ENCODE peak calls at places on chromosomes 1 and 21, in seven cellular contexts. One of them, this sample, is unnamed.

GRCh38 chr1:242525360-242525722 is 844 bp upstream of the PLD5 start:
- DNase-seq in breast epithelium: no peak
- DNase-seq in body of pancreas: no peak
- DNase-seq in transverse colon: no peak
- DNase-seq in A549: no peak
- DNase-seq in suprapubic skin: no peak
- DNase-seq in tibial nerve: no peak
- DNase-seq in this sample: no peak

GRCh38 chr1:244140420-244140819 is 89.3 kb downstream of the ZBTB18 start:
- DNase-seq in tibial nerve: no peak
- DNase-seq in A549: no peak
- DNase-seq in body of pancreas: no peak
- DNase-seq in breast epithelium: no peak
- DNase-seq in suprapubic skin: no peak
- DNase-seq in transverse colon: no peak
- DNase-seq in this sample: no peak

GRCh38 chr1:6325482-6325881 is 64.6 kb upstream of the GPR153 start:
- DNase-seq in body of pancreas: no peak
- DNase-seq in breast epithelium: no peak
- DNase-seq in A549: no peak
- DNase-seq in transverse colon: no peak
- DNase-seq in suprapubic skin: no peak
- DNase-seq in tibial nerve: no peak
- DNase-seq in this sample: no peak

GRCh38 chr21:38948377-38948776 is 142.6 kb downstream of the ETS2 start:
- DNase-seq in tibial nerve: no peak
- DNase-seq in body of pancreas: no peak
- DNase-seq in breast epithelium: no peak
- DNase-seq in suprapubic skin: no peak
- DNase-seq in A549: no peak
- DNase-seq in transverse colon: no peak
- DNase-seq in this sample: no peak

GRCh38 chr1:201584510-201584991 is 45.6 kb downstream of the NAV1 start:
- DNase-seq in A549: no peak
- DNase-seq in transverse colon: peak
- DNase-seq in breast epithelium: no peak
- DNase-seq in tibial nerve: no peak
- DNase-seq in suprapubic skin: peak
- DNase-seq in body of pancreas: no peak
- DNase-seq in this sample: no peak

GRCh38 chr1:109626682-109627408 is 7.2 kb downstream of the AMPD2 start:
- DNase-seq in A549: no peak
- DNase-seq in transverse colon: no peak
- DNase-seq in suprapubic skin: no peak
- DNase-seq in breast epithelium: no peak
- DNase-seq in tibial nerve: peak
- DNase-seq in body of pancreas: no peak
- DNase-seq in this sample: no peak

GRCh38 chr1:59354754-59355337 is 58.0 kb downstream of the FGGY start:
- DNase-seq in suprapubic skin: no peak
- DNase-seq in transverse colon: no peak
- DNase-seq in tibial nerve: no peak
- DNase-seq in body of pancreas: no peak
- DNase-seq in A549: no peak
- DNase-seq in breast epithelium: no peak
- DNase-seq in this sample: no peak

GRCh38 chr1:234915923-234916675 is 212.5 kb downstream of the TOMM20 start:
- DNase-seq in body of pancreas: peak
- DNase-seq in A549: no peak
- DNase-seq in suprapubic skin: no peak
- DNase-seq in tibial nerve: no peak
- DNase-seq in breast epithelium: no peak
- DNase-seq in transverse colon: no peak
- DNase-seq in this sample: no peak

GRCh38 chr1:109193653-109194590 is 19.8 kb upstream of the SARS1 start:
- DNase-seq in suprapubic skin: no peak
- DNase-seq in body of pancreas: peak
- DNase-seq in tibial nerve: peak
- DNase-seq in breast epithelium: no peak
- DNase-seq in transverse colon: peak
- DNase-seq in A549: peak
- DNase-seq in this sample: peak

GRCh38 chr1:54027848-54028247 is 9.9 kb upstream of the LDLRAD1 start:
- DNase-seq in body of pancreas: peak
- DNase-seq in suprapubic skin: no peak
- DNase-seq in breast epithelium: no peak
- DNase-seq in transverse colon: no peak
- DNase-seq in A549: no peak
- DNase-seq in tibial nerve: no peak
- DNase-seq in this sample: no peak

GRCh38 chr1:240607006-240607405 is 4.9 kb downstream of the GREM2 start:
- DNase-seq in body of pancreas: no peak
- DNase-seq in A549: no peak
- DNase-seq in transverse colon: peak
- DNase-seq in suprapubic skin: no peak
- DNase-seq in breast epithelium: no peak
- DNase-seq in tibial nerve: no peak
- DNase-seq in this sample: no peak

GRCh38 chr1:83055391-83056170 is 943.4 kb downstream of the TTLL7 start:
- DNase-seq in body of pancreas: no peak
- DNase-seq in A549: no peak
- DNase-seq in transverse colon: no peak
- DNase-seq in breast epithelium: no peak
- DNase-seq in suprapubic skin: no peak
- DNase-seq in tibial nerve: no peak
- DNase-seq in this sample: no peak

GRCh38 chr1:84855168-84855567 is 37.8 kb downstream of the LPAR3 start:
- DNase-seq in body of pancreas: no peak
- DNase-seq in suprapubic skin: no peak
- DNase-seq in A549: no peak
- DNase-seq in transverse colon: no peak
- DNase-seq in tibial nerve: no peak
- DNase-seq in breast epithelium: no peak
- DNase-seq in this sample: no peak

DNA sequence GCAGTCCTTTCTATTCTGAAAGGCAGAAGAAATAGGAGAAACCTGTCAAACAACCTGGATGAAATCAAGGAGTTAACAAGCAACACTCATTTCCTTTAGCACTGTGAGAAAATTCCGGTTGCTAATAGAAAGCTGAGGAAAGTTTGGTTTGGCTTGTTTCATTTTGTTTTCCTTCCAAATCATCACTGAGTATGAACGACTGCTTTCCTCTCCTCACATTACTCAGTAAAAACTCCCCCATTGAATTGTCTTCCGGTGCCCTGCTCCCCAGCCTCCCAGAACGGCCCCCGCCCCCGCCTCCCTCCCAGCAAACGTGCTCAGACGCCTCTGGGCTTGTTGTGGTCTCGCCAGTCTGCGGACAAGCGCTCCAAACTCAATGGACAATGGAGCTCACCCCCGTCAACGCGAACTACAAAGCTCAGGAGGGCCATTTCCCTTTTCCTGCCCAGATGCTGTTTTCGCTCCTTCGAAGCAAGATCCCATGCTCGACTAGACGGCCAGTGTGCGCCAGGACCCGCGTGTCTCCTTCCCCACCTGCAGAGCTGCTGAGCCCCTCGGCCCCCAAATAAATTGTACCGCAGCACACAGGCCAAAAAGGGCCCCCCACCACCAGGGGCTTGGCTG is 747 bp downstream of the STX6 start:
- DNase-seq in breast epithelium: peak
- DNase-seq in tibial nerve: peak
- DNase-seq in suprapubic skin: peak
- DNase-seq in body of pancreas: peak
- DNase-seq in A549: peak
- DNase-seq in transverse colon: peak
- DNase-seq in this sample: peak
- TF ChIP-seq POLR2A in breast epithelium: no peak
- TF ChIP-seq POLR2A in tibial nerve: no peak
- TF ChIP-seq POLR2A in suprapubic skin: no peak
- TF ChIP-seq POLR2A in body of pancreas: no peak
- TF ChIP-seq POLR2A in A549: no peak
- TF ChIP-seq POLR2A in transverse colon: no peak
- TF ChIP-seq POLR2A in this sample: no peak

GRCh38 chr1:26265405-26265804 is 14.5 kb upstream of the SH3BGRL3 start:
- DNase-seq in suprapubic skin: no peak
- DNase-seq in tibial nerve: no peak
- DNase-seq in breast epithelium: no peak
- DNase-seq in body of pancreas: no peak
- DNase-seq in A549: no peak
- DNase-seq in transverse colon: no peak
- DNase-seq in this sample: no peak

GRCh38 chr1:26269198-26269550 is 10.7 kb upstream of the SH3BGRL3 start:
- DNase-seq in transverse colon: no peak
- DNase-seq in body of pancreas: no peak
- DNase-seq in suprapubic skin: no peak
- DNase-seq in breast epithelium: no peak
- DNase-seq in A549: no peak
- DNase-seq in tibial nerve: no peak
- DNase-seq in this sample: no peak

GRCh38 chr1:26263212-26263611 is 16.7 kb upstream of the SH3BGRL3 start:
- DNase-seq in tibial nerve: no peak
- DNase-seq in body of pancreas: no peak
- DNase-seq in suprapubic skin: no peak
- DNase-seq in transverse colon: no peak
- DNase-seq in breast epithelium: no peak
- DNase-seq in A549: no peak
- DNase-seq in this sample: no peak

DNA sequence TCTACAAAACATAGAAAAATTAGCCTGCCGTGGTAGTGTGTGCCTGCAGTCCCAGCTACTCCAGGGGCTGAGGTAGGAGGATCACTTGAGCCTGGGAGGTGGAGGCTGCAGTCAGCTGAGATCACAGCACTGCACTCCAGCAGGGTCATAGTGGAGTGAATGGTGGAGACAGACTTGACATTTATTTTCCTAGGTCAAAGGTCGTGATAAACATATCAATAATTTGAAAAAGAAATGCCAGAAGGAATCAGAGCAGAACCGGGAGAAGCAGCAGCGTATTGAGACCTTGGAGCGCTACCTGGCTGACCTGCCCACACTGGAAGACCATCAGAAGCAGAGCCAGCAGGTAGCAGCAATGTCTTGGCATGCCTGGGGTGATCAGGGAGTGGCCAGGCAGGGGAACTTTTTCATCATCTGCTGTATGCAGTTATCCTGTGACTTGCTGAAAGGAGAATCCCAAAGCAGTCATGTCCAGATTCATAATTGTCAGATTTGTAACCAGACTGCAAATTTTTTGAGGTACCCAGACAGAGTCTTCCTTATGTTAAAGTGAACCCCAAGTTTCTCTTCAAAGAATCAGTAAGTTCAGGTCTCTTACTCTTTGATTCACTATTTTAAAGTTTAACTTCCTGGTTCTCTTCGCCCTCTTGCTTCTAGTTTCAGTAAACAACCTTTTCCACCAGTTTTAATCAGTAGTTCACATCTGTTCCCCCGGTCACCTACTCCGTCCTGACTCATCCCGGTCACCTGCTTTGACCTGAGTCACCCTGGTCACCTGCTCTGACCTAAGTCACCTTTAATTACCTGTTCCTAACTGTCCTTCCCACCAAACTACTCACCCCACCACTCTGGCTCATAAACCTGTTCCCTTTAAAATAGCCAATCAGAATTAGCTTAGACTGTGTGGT is 11.3 kb upstream of the SH3BGRL3 start:
- DNase-seq in breast epithelium: no peak
- DNase-seq in tibial nerve: no peak
- DNase-seq in transverse colon: no peak
- DNase-seq in suprapubic skin: no peak
- DNase-seq in body of pancreas: no peak
- DNase-seq in A549: no peak
- DNase-seq in this sample: no peak
- TF ChIP-seq POLR2A in breast epithelium: no peak
- TF ChIP-seq POLR2A in tibial nerve: no peak
- TF ChIP-seq POLR2A in transverse colon: no peak
- TF ChIP-seq POLR2A in suprapubic skin: no peak
- TF ChIP-seq POLR2A in body of pancreas: no peak
- TF ChIP-seq POLR2A in A549: no peak
- TF ChIP-seq POLR2A in this sample: no peak

GRCh38 chr1:203797216-203797615 is 1.8 kb downstream of the ZBED6 start:
- DNase-seq in tibial nerve: no peak
- DNase-seq in breast epithelium: no peak
- DNase-seq in suprapubic skin: no peak
- DNase-seq in A549: no peak
- DNase-seq in body of pancreas: no peak
- DNase-seq in transverse colon: no peak
- DNase-seq in this sample: no peak
- TF ChIP-seq POLR2A in tibial nerve: no peak
- TF ChIP-seq POLR2A in breast epithelium: no peak
- TF ChIP-seq POLR2A in suprapubic skin: no peak
- TF ChIP-seq POLR2A in A549: no peak
- TF ChIP-seq POLR2A in body of pancreas: no peak
- TF ChIP-seq POLR2A in transverse colon: no peak
- TF ChIP-seq POLR2A in this sample: no peak

DNA sequence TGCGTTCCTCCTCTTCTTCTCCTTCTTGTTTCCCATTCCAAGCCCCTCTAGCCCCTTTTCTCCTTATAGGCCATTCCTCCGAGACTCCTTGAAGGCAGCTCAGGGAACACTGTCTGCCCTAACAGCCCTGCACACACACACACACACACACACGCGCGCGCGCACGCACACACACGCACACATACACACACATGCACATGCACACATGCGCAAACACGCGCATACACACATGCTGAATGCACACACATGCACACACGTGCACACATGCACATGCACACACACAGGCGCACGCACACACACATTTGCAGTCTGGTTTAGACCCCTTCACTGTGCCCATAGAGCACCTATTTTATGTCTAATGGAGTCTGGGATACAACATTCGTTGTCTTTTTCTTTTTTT is 17.8 kb upstream of the CNTN2 start:
- DNase-seq in body of pancreas: no peak
- DNase-seq in tibial nerve: no peak
- DNase-seq in transverse colon: no peak
- DNase-seq in suprapubic skin: no peak
- DNase-seq in breast epithelium: no peak
- DNase-seq in A549: no peak
- DNase-seq in this sample: no peak
- TF ChIP-seq POLR2A in body of pancreas: no peak
- TF ChIP-seq POLR2A in tibial nerve: no peak
- TF ChIP-seq POLR2A in transverse colon: no peak
- TF ChIP-seq POLR2A in suprapubic skin: no peak
- TF ChIP-seq POLR2A in breast epithelium: no peak
- TF ChIP-seq POLR2A in A549: no peak
- TF ChIP-seq POLR2A in this sample: no peak

This sample was measured in erythroblast.